ENCODE peak calls at places on chromosomes 13 and 19, in seven cellular contexts. B, O, N, U, D, P and I are unnamed samples.

GRCh38 chr13:94552095-94552494 is 43.9 kb downstream of the TGDS start:
- DNase-seq in U (no peak), P (no peak), B (no peak), N (no peak), O (no peak), D (no peak), I (no peak)

GRCh38 chr13:42574435-42575311 is 721 bp downstream of the TNFSF11 start:
- DNase-seq in O (no peak), B (no peak), P (peak; percentile 62), D (no peak), U (peak; percentile 14), N (no peak), I (peak; percentile 61)

GRCh38 chr13:91863699-91864098 is 465.3 kb downstream of the GPC5 start:
- DNase-seq in D (no peak), B (no peak), N (no peak), P (no peak), O (no peak), U (no peak), I (no peak)

GRCh38 chr13:46053162-46054012 is 841 bp upstream of the ZC3H13 start:
- DNase-seq in P (no peak), U (no peak), B (no peak), N (no peak), D (no peak), O (no peak), I (no peak)

GRCh38 chr13:75635101-75635620 is 969 bp upstream of the LMO7 start:
- DNase-seq in O (no peak), N (no peak), P (no peak), U (peak; percentile 50), B (no peak), D (no peak), I (no peak)

GRCh38 chr13:50226515-50227147 is 211.4 kb downstream of the KCNRG start:
- DNase-seq in N (no peak), P (no peak), U (no peak), D (no peak), B (no peak), O (no peak), I (no peak)

GRCh38 chr13:71831716-71832115 is 35.3 kb downstream of the DACH1 start:
- DNase-seq in O (no peak), D (no peak), B (no peak), U (peak; percentile 51), P (no peak), N (no peak), I (no peak)

GRCh38 chr19:28497887-28498286 is 715.1 kb downstream of the UQCRFS1 start:
- DNase-seq in U (no peak), P (no peak), O (no peak), D (no peak), N (no peak), B (no peak), I (no peak)

GRCh38 chr19:55075366-55075998 is at the start of gene EPS8L1:
- DNase-seq in N (no peak), P (no peak), O (no peak), U (no peak), B (no peak), D (peak; percentile 87), I (no peak)

GRCh38 chr19:13978721-13979191 is 26.4 kb downstream of the DCAF15 start:
- DNase-seq in B (no peak), U (peak; percentile 28), D (no peak), O (no peak), N (peak; percentile 29), P (no peak), I (no peak)

GRCh38 chr13:52738719-52739467 is 727 bp downstream of the CNMD start:
- DNase-seq in N (no peak), D (no peak), O (no peak), P (peak; percentile 23), U (peak; percentile 10), B (no peak), I (peak; percentile 43)